ENCODE peak calls at places on chromosome 15, in nine cellular contexts. One of them, this sample, is unnamed.

GRCh38 chr15:48285329-48286214 is 45.7 kb upstream of the DUT start:
- DNase-seq in activated CD4-positive, alpha-beta T cell treated with anti-CD3 and anti-CD28 coated beads, Interleukin-2, amount 50 U/mL, for 24 hours: peak; percentile 32
- DNase-seq in NCI-H510A treated with DMSO at 0.1 percent for 48 hours: peak; percentile 47
- DNase-seq in activated T-helper 1 cell treated with anti-CD3 and anti-CD28 coated beads, Interleukin-12 subunit alpha, Interleukin-12 subunit beta, Interleukin-2, Interleukin-4 antibody, amounts not matched to agents 30 ng/mL and 10 ng/mL and 1 ng/mL, durations not matched to agents 14 hours and 24 hours and 36 hours: peak; percentile 19
- DNase-seq in NCI-H1105 treated with DMSO at 0.1 percent for 48 hours: peak; percentile 61
- DNase-seq in Daoy: peak; percentile 74
- DNase-seq in stomach: peak; percentile 57
- DNase-seq in right atrium auricular region: peak; percentile 75
- DNase-seq in fibroblast of pulmonary artery: peak; percentile 88
- DNase-seq in this sample: peak; percentile 78

GRCh38 chr15:78070049-78070698 is 7.3 kb downstream of the TBC1D2B start:
- DNase-seq in activated CD4-positive, alpha-beta T cell treated with anti-CD3 and anti-CD28 coated beads, Interleukin-2, amount 50 U/mL, for 24 hours: no peak
- DNase-seq in NCI-H510A treated with DMSO at 0.1 percent for 48 hours: no peak
- DNase-seq in activated T-helper 1 cell treated with anti-CD3 and anti-CD28 coated beads, Interleukin-12 subunit alpha, Interleukin-12 subunit beta, Interleukin-2, Interleukin-4 antibody, amounts not matched to agents 30 ng/mL and 10 ng/mL and 1 ng/mL, durations not matched to agents 14 hours and 24 hours and 36 hours: no peak
- DNase-seq in NCI-H1105 treated with DMSO at 0.1 percent for 48 hours: no peak
- DNase-seq in Daoy: no peak
- DNase-seq in stomach: no peak
- DNase-seq in right atrium auricular region: no peak
- DNase-seq in fibroblast of pulmonary artery: no peak
- DNase-seq in this sample: no peak

GRCh38 chr15:101118116-101118515 is 133.7 kb downstream of the CHSY1 start:
- DNase-seq in activated CD4-positive, alpha-beta T cell treated with anti-CD3 and anti-CD28 coated beads, Interleukin-2, amount 50 U/mL, for 24 hours: no peak
- DNase-seq in NCI-H510A treated with DMSO at 0.1 percent for 48 hours: no peak
- DNase-seq in activated T-helper 1 cell treated with anti-CD3 and anti-CD28 coated beads, Interleukin-12 subunit alpha, Interleukin-12 subunit beta, Interleukin-2, Interleukin-4 antibody, amounts not matched to agents 30 ng/mL and 10 ng/mL and 1 ng/mL, durations not matched to agents 14 hours and 24 hours and 36 hours: no peak
- DNase-seq in NCI-H1105 treated with DMSO at 0.1 percent for 48 hours: no peak
- DNase-seq in Daoy: no peak
- DNase-seq in stomach: no peak
- DNase-seq in right atrium auricular region: no peak
- DNase-seq in fibroblast of pulmonary artery: no peak
- DNase-seq in this sample: no peak

GRCh38 chr15:88800026-88800425 is 3.2 kb upstream of the ACAN start:
- DNase-seq in activated CD4-positive, alpha-beta T cell treated with anti-CD3 and anti-CD28 coated beads, Interleukin-2, amount 50 U/mL, for 24 hours: no peak
- DNase-seq in NCI-H510A treated with DMSO at 0.1 percent for 48 hours: no peak
- DNase-seq in activated T-helper 1 cell treated with anti-CD3 and anti-CD28 coated beads, Interleukin-12 subunit alpha, Interleukin-12 subunit beta, Interleukin-2, Interleukin-4 antibody, amounts not matched to agents 30 ng/mL and 10 ng/mL and 1 ng/mL, durations not matched to agents 14 hours and 24 hours and 36 hours: no peak
- DNase-seq in NCI-H1105 treated with DMSO at 0.1 percent for 48 hours: no peak
- DNase-seq in Daoy: peak; percentile 32
- DNase-seq in stomach: no peak
- DNase-seq in right atrium auricular region: no peak
- DNase-seq in fibroblast of pulmonary artery: peak; percentile 9
- DNase-seq in this sample: no peak

GRCh38 chr15:30953731-30954378 is 37.6 kb downstream of the MTMR10 start:
- DNase-seq in activated CD4-positive, alpha-beta T cell treated with anti-CD3 and anti-CD28 coated beads, Interleukin-2, amount 50 U/mL, for 24 hours: no peak
- DNase-seq in NCI-H510A treated with DMSO at 0.1 percent for 48 hours: no peak
- DNase-seq in activated T-helper 1 cell treated with anti-CD3 and anti-CD28 coated beads, Interleukin-12 subunit alpha, Interleukin-12 subunit beta, Interleukin-2, Interleukin-4 antibody, amounts not matched to agents 30 ng/mL and 10 ng/mL and 1 ng/mL, durations not matched to agents 14 hours and 24 hours and 36 hours: no peak
- DNase-seq in NCI-H1105 treated with DMSO at 0.1 percent for 48 hours: no peak
- DNase-seq in Daoy: peak; percentile 77
- DNase-seq in stomach: no peak
- DNase-seq in right atrium auricular region: no peak
- DNase-seq in fibroblast of pulmonary artery: peak; percentile 82
- DNase-seq in this sample: no peak

GRCh38 chr15:72934921-72935320 is 117.3 kb upstream of the NEO1 start:
- DNase-seq in activated CD4-positive, alpha-beta T cell treated with anti-CD3 and anti-CD28 coated beads, Interleukin-2, amount 50 U/mL, for 24 hours: no peak
- DNase-seq in NCI-H510A treated with DMSO at 0.1 percent for 48 hours: no peak
- DNase-seq in activated T-helper 1 cell treated with anti-CD3 and anti-CD28 coated beads, Interleukin-12 subunit alpha, Interleukin-12 subunit beta, Interleukin-2, Interleukin-4 antibody, amounts not matched to agents 30 ng/mL and 10 ng/mL and 1 ng/mL, durations not matched to agents 14 hours and 24 hours and 36 hours: no peak
- DNase-seq in NCI-H1105 treated with DMSO at 0.1 percent for 48 hours: no peak
- DNase-seq in Daoy: no peak
- DNase-seq in stomach: no peak
- DNase-seq in right atrium auricular region: no peak
- DNase-seq in fibroblast of pulmonary artery: no peak
- DNase-seq in this sample: no peak

GRCh38 chr15:98870788-98871187 is 136.8 kb downstream of the PGPEP1L start:
- DNase-seq in activated CD4-positive, alpha-beta T cell treated with anti-CD3 and anti-CD28 coated beads, Interleukin-2, amount 50 U/mL, for 24 hours: no peak
- DNase-seq in NCI-H510A treated with DMSO at 0.1 percent for 48 hours: no peak
- DNase-seq in activated T-helper 1 cell treated with anti-CD3 and anti-CD28 coated beads, Interleukin-12 subunit alpha, Interleukin-12 subunit beta, Interleukin-2, Interleukin-4 antibody, amounts not matched to agents 30 ng/mL and 10 ng/mL and 1 ng/mL, durations not matched to agents 14 hours and 24 hours and 36 hours: no peak
- DNase-seq in NCI-H1105 treated with DMSO at 0.1 percent for 48 hours: no peak
- DNase-seq in Daoy: no peak
- DNase-seq in stomach: no peak
- DNase-seq in right atrium auricular region: no peak
- DNase-seq in fibroblast of pulmonary artery: no peak
- DNase-seq in this sample: no peak

GRCh38 chr15:94239474-94239873 is 8.1 kb downstream of the MCTP2 start:
- DNase-seq in activated CD4-positive, alpha-beta T cell treated with anti-CD3 and anti-CD28 coated beads, Interleukin-2, amount 50 U/mL, for 24 hours: no peak
- DNase-seq in NCI-H510A treated with DMSO at 0.1 percent for 48 hours: no peak
- DNase-seq in activated T-helper 1 cell treated with anti-CD3 and anti-CD28 coated beads, Interleukin-12 subunit alpha, Interleukin-12 subunit beta, Interleukin-2, Interleukin-4 antibody, amounts not matched to agents 30 ng/mL and 10 ng/mL and 1 ng/mL, durations not matched to agents 14 hours and 24 hours and 36 hours: no peak
- DNase-seq in NCI-H1105 treated with DMSO at 0.1 percent for 48 hours: no peak
- DNase-seq in Daoy: no peak
- DNase-seq in stomach: no peak
- DNase-seq in right atrium auricular region: no peak
- DNase-seq in fibroblast of pulmonary artery: no peak
- DNase-seq in this sample: no peak

GRCh38 chr15:27770769-27771554 is 328.2 kb downstream of the OCA2 start:
- DNase-seq in activated CD4-positive, alpha-beta T cell treated with anti-CD3 and anti-CD28 coated beads, Interleukin-2, amount 50 U/mL, for 24 hours: no peak
- DNase-seq in NCI-H510A treated with DMSO at 0.1 percent for 48 hours: no peak
- DNase-seq in activated T-helper 1 cell treated with anti-CD3 and anti-CD28 coated beads, Interleukin-12 subunit alpha, Interleukin-12 subunit beta, Interleukin-2, Interleukin-4 antibody, amounts not matched to agents 30 ng/mL and 10 ng/mL and 1 ng/mL, durations not matched to agents 14 hours and 24 hours and 36 hours: no peak
- DNase-seq in NCI-H1105 treated with DMSO at 0.1 percent for 48 hours: no peak
- DNase-seq in Daoy: no peak
- DNase-seq in stomach: no peak
- DNase-seq in right atrium auricular region: no peak
- DNase-seq in fibroblast of pulmonary artery: no peak
- DNase-seq in this sample: no peak

GRCh38 chr15:60585743-60586708 is 107.1 kb upstream of the ICE2 start:
- DNase-seq in activated CD4-positive, alpha-beta T cell treated with anti-CD3 and anti-CD28 coated beads, Interleukin-2, amount 50 U/mL, for 24 hours: peak; percentile 73
- DNase-seq in NCI-H510A treated with DMSO at 0.1 percent for 48 hours: peak; percentile 69
- DNase-seq in activated T-helper 1 cell treated with anti-CD3 and anti-CD28 coated beads, Interleukin-12 subunit alpha, Interleukin-12 subunit beta, Interleukin-2, Interleukin-4 antibody, amounts not matched to agents 30 ng/mL and 10 ng/mL and 1 ng/mL, durations not matched to agents 14 hours and 24 hours and 36 hours: peak; percentile 51
- DNase-seq in NCI-H1105 treated with DMSO at 0.1 percent for 48 hours: peak; percentile 82
- DNase-seq in Daoy: peak; percentile 70
- DNase-seq in stomach: peak; percentile 61
- DNase-seq in right atrium auricular region: peak; percentile 72
- DNase-seq in fibroblast of pulmonary artery: peak; percentile 82
- DNase-seq in this sample: peak; percentile 54

GRCh38 chr15:58474741-58475323 is 43.0 kb downstream of the LIPC start:
- DNase-seq in activated CD4-positive, alpha-beta T cell treated with anti-CD3 and anti-CD28 coated beads, Interleukin-2, amount 50 U/mL, for 24 hours: no peak
- DNase-seq in NCI-H510A treated with DMSO at 0.1 percent for 48 hours: no peak
- DNase-seq in activated T-helper 1 cell treated with anti-CD3 and anti-CD28 coated beads, Interleukin-12 subunit alpha, Interleukin-12 subunit beta, Interleukin-2, Interleukin-4 antibody, amounts not matched to agents 30 ng/mL and 10 ng/mL and 1 ng/mL, durations not matched to agents 14 hours and 24 hours and 36 hours: no peak
- DNase-seq in NCI-H1105 treated with DMSO at 0.1 percent for 48 hours: no peak
- DNase-seq in Daoy: no peak
- DNase-seq in stomach: no peak
- DNase-seq in right atrium auricular region: no peak
- DNase-seq in fibroblast of pulmonary artery: no peak
- DNase-seq in this sample: no peak

GRCh38 chr15:27846722-27847420 is 252.2 kb downstream of the OCA2 start:
- DNase-seq in activated CD4-positive, alpha-beta T cell treated with anti-CD3 and anti-CD28 coated beads, Interleukin-2, amount 50 U/mL, for 24 hours: no peak
- DNase-seq in NCI-H510A treated with DMSO at 0.1 percent for 48 hours: no peak
- DNase-seq in activated T-helper 1 cell treated with anti-CD3 and anti-CD28 coated beads, Interleukin-12 subunit alpha, Interleukin-12 subunit beta, Interleukin-2, Interleukin-4 antibody, amounts not matched to agents 30 ng/mL and 10 ng/mL and 1 ng/mL, durations not matched to agents 14 hours and 24 hours and 36 hours: no peak
- DNase-seq in NCI-H1105 treated with DMSO at 0.1 percent for 48 hours: no peak
- DNase-seq in Daoy: no peak
- DNase-seq in stomach: no peak
- DNase-seq in right atrium auricular region: peak; percentile 9
- DNase-seq in fibroblast of pulmonary artery: no peak
- DNase-seq in this sample: peak; percentile 17

GRCh38 chr15:47333758-47334157 is 383.5 kb upstream of the SEMA6D start:
- DNase-seq in activated CD4-positive, alpha-beta T cell treated with anti-CD3 and anti-CD28 coated beads, Interleukin-2, amount 50 U/mL, for 24 hours: no peak
- DNase-seq in NCI-H510A treated with DMSO at 0.1 percent for 48 hours: no peak
- DNase-seq in activated T-helper 1 cell treated with anti-CD3 and anti-CD28 coated beads, Interleukin-12 subunit alpha, Interleukin-12 subunit beta, Interleukin-2, Interleukin-4 antibody, amounts not matched to agents 30 ng/mL and 10 ng/mL and 1 ng/mL, durations not matched to agents 14 hours and 24 hours and 36 hours: no peak
- DNase-seq in NCI-H1105 treated with DMSO at 0.1 percent for 48 hours: no peak
- DNase-seq in Daoy: no peak
- DNase-seq in stomach: no peak
- DNase-seq in right atrium auricular region: no peak
- DNase-seq in fibroblast of pulmonary artery: no peak
- DNase-seq in this sample: no peak

GRCh38 chr15:42608767-42609488 is 33.5 kb downstream of the STARD9 start:
- DNase-seq in activated CD4-positive, alpha-beta T cell treated with anti-CD3 and anti-CD28 coated beads, Interleukin-2, amount 50 U/mL, for 24 hours: no peak
- DNase-seq in NCI-H510A treated with DMSO at 0.1 percent for 48 hours: no peak
- DNase-seq in activated T-helper 1 cell treated with anti-CD3 and anti-CD28 coated beads, Interleukin-12 subunit alpha, Interleukin-12 subunit beta, Interleukin-2, Interleukin-4 antibody, amounts not matched to agents 30 ng/mL and 10 ng/mL and 1 ng/mL, durations not matched to agents 14 hours and 24 hours and 36 hours: peak; percentile 1
- DNase-seq in NCI-H1105 treated with DMSO at 0.1 percent for 48 hours: no peak
- DNase-seq in Daoy: no peak
- DNase-seq in stomach: no peak
- DNase-seq in right atrium auricular region: no peak
- DNase-seq in fibroblast of pulmonary artery: no peak
- DNase-seq in this sample: no peak

GRCh38 chr15:46304320-46304719 is 669.5 kb downstream of the SQOR start:
- DNase-seq in activated CD4-positive, alpha-beta T cell treated with anti-CD3 and anti-CD28 coated beads, Interleukin-2, amount 50 U/mL, for 24 hours: no peak
- DNase-seq in NCI-H510A treated with DMSO at 0.1 percent for 48 hours: no peak
- DNase-seq in activated T-helper 1 cell treated with anti-CD3 and anti-CD28 coated beads, Interleukin-12 subunit alpha, Interleukin-12 subunit beta, Interleukin-2, Interleukin-4 antibody, amounts not matched to agents 30 ng/mL and 10 ng/mL and 1 ng/mL, durations not matched to agents 14 hours and 24 hours and 36 hours: no peak
- DNase-seq in NCI-H1105 treated with DMSO at 0.1 percent for 48 hours: no peak
- DNase-seq in Daoy: peak; percentile 18
- DNase-seq in stomach: no peak
- DNase-seq in right atrium auricular region: no peak
- DNase-seq in fibroblast of pulmonary artery: peak; percentile 18
- DNase-seq in this sample: no peak

This sample was measured in ureter.